ENCODE peak calls at places on chromosomes 7 and 10, in nine cellular contexts. N is body of pancreas, J is cardiac muscle cell, O is adrenal gland, Q is HCT116, U is esophagus squamous epithelium, I is stomach, C is GM12865, H is lower lobe of right lung. Y is an unnamed sample.

GRCh38 chr10:80443531-80443974 is 10.6 kb upstream of the TSPAN14 start:
- DNase-seq in C (peak), J (no peak), I (no peak), U (no peak), O (no peak), N (peak), H (no peak), Q (no peak), Y (no peak)

GRCh38 chr10:49600046-49600445 is 10.1 kb upstream of the SLC18A3 start:
- DNase-seq in Q (no peak), U (no peak), H (no peak), N (no peak), J (no peak), C (no peak), O (no peak), I (no peak), Y (no peak)

GRCh38 chr7:128259131-128260056 is 18.3 kb downstream of the LEP start:
- DNase-seq in Q (peak), H (peak), U (no peak), O (no peak), N (peak), J (no peak), I (peak), C (no peak), Y (no peak)

GRCh38 chr7:123916240-123916724 is 8.8 kb upstream of the SPAM1 start:
- DNase-seq in Q (peak), C (peak), N (no peak), J (peak), O (no peak), H (no peak), U (no peak), I (no peak), Y (no peak)

GRCh38 chr7:36473454-36474282 is 84.0 kb downstream of the ANLN start:
- DNase-seq in H (peak), J (peak), I (peak), C (peak), N (peak), Q (peak), U (no peak), O (peak), Y (no peak)

GRCh38 chr10:125983161-125983560 is 86.8 kb downstream of the FANK1 start:
- DNase-seq in Q (no peak), N (no peak), C (no peak), J (no peak), H (no peak), O (no peak), U (no peak), I (no peak), Y (no peak)

GRCh38 chr10:47406870-47407648 is 23.0 kb upstream of the ZNF488 start:
- DNase-seq in N (no peak), H (no peak), O (no peak), J (no peak), Q (peak), I (peak), U (no peak), C (no peak), Y (no peak)

GRCh38 chr10:61775111-61775510 is 112.4 kb downstream of the CABCOCO1 start:
- DNase-seq in C (no peak), U (no peak), J (no peak), H (no peak), I (no peak), O (no peak), Q (no peak), N (no peak), Y (no peak)

GRCh38 chr7:48109848-48110663 is 21.0 kb downstream of the UPP1 start:
- DNase-seq in U (peak), H (peak), Q (peak), C (peak), J (peak), I (peak), N (peak), O (peak), Y (peak)

GRCh38 chr7:121515651-121516401 is 119.7 kb upstream of the FAM3C start:
- DNase-seq in U (no peak), N (no peak), O (no peak), Q (no peak), J (no peak), H (no peak), C (no peak), I (no peak), Y (no peak)

GRCh38 chr7:44565097-44565794 is 8.5 kb downstream of the DDX56 start:
- DNase-seq in J (peak), O (peak), I (peak), N (peak), H (peak), Q (no peak), C (peak), U (no peak), Y (no peak)

GRCh38 chr10:123538401-123539320 is 127.5 kb upstream of the GPR26 start:
- DNase-seq in C (no peak), Q (no peak), H (no peak), U (no peak), N (no peak), J (no peak), O (no peak), I (no peak), Y (no peak)

GRCh38 chr7:102833343-102833742 is 79.5 kb upstream of the LRRC17 start:
- DNase-seq in O (no peak), J (no peak), N (no peak), I (no peak), U (no peak), Q (no peak), H (no peak), C (no peak), Y (no peak)

GRCh38 chr10:69502589-69502988 is 51.3 kb downstream of the TSPAN15 start:
- DNase-seq in J (no peak), U (no peak), H (peak), I (no peak), Q (no peak), N (no peak), O (no peak), C (no peak), Y (no peak)
- TF ChIP-seq CTCF in J (no peak), U (no peak), H (no peak), I (no peak), Q (no peak), N (no peak), O (no peak), C (no peak), Y (no peak)

DNA sequence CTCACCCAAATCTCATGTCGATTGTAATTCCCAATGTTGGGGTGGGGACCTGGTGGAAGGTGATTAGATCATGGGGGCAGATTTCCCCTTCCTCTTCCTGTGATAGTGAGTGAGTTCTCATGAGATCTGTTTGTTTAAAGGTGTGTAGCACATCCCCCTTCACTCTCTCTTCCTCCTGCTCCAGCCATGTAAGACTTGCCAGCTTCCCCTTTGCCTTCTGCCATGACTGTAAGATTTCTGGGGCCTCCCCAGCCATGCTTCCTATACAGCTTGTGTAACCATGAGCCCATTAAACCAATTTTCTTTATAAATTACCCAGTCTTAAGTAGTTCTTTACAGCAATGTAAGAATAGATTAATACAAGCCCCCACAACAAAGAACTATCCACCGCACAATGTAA is 109.9 kb upstream of the JAZF1 start:
- DNase-seq in U (no peak), N (no peak), C (no peak), O (no peak), Q (no peak), H (no peak), J (no peak), I (no peak), Y (no peak)
- H3K4me3 ChIP-seq in U (no peak), N (no peak), C (no peak), O (no peak), Q (no peak), H (no peak), J (no peak), I (no peak), Y (no peak)

GRCh38 chr10:67476201-67476600 is 219.8 kb downstream of the CTNNA3 start:
- DNase-seq in C (no peak), I (no peak), J (no peak), Q (no peak), H (no peak), N (no peak), U (no peak), O (no peak), Y (no peak)
- TF ChIP-seq CTCF in C (peak), I (no peak), J (no peak), Q (no peak), H (no peak), N (no peak), U (no peak), O (no peak), Y (no peak)

DNA sequence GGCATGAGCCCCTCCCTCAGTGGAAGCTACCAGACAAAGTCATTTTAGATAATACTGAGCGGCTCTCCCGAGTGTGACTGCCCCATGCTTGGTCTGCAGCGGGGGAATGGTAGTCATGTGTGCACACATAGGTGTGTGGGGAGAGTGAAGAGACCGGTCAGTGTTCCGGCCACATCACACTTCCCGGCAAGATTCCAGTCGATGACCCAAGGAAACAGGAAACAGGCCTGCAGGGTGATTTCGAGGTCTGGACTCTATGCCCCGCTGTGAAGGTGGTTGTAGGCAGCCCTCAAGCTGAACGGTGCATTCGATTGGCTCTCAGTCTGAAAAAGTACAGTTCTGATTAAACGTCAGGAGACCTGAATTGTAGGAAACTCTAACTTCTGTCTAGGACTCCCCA is 73.2 kb downstream of the SYPL1 start:
- DNase-seq in O (no peak), U (no peak), I (no peak), N (no peak), H (no peak), Q (no peak), C (no peak), J (no peak), Y (no peak)
- H3K4me3 ChIP-seq in O (no peak), U (no peak), I (no peak), N (no peak), H (no peak), Q (no peak), C (no peak), J (no peak), Y (no peak)

GRCh38 chr7:90552521-90552920 is 43.6 kb upstream of the CDK14 start:
- DNase-seq in H (no peak), O (no peak), Q (no peak), J (no peak), N (no peak), U (no peak), C (no peak), I (no peak), Y (no peak)
- TF ChIP-seq CTCF in H (peak), O (peak), Q (peak), J (peak), N (no peak), U (no peak), C (no peak), I (peak), Y (peak)

DNA sequence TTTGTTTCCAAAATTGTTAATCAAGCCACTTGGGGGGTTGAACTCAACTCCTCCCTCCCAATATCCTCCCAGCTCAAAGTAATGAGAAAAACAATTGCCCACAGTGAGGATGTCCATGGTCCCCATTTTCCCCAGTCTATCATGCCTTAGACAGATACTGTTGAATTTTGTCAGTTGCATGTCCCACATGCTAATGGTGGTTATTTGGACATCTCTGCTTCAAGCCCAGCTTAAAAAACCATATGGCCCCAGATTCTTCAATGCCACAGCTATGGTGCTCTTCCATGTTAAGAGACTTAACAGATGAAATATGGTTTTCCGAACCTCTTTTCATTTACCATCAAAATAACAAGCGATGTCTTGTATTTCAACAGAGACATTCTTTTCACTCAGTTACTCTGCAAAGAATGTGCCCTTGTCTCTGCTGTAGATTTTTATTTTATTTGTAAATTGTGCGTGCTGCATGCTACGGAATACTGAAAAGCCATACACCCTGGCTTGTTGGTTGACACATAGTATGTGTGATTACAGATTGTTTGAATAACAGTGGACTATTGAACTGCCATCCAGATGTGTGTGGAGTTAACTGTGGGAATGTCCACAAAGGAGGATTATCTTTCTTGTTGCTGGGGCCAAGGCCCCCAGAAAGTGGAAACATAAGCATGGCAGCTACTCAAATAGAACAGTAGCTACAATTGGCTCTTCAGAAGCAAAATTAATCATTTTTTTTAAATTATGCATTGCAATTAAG is 210.7 kb upstream of the TCF7L2 start:
- DNase-seq in U (no peak), C (no peak), I (no peak), H (no peak), O (no peak), Q (no peak), J (no peak), N (no peak), Y (no peak)
- H3K4me3 ChIP-seq in U (no peak), C (no peak), I (no peak), H (no peak), O (no peak), Q (no peak), J (no peak), N (no peak), Y (no peak)